ENCODE peak calls at places on chromosomes 4 and X, in six cellular contexts. One of them, this sample, is unnamed. For H3K9me3 and H3K4me1, the result is how much of the 10 kb centered on the place peaks cover.

GRCh38 chr4:159582685-159583084 is 479.8 kb downstream of the RAPGEF2 start:
- DNase-seq in PC-3: no peak
- DNase-seq in Peyer's patch: no peak
- DNase-seq in A549: no peak
- DNase-seq in DND-41: no peak
- DNase-seq in endodermal cell: no peak
- DNase-seq in this sample: no peak

GRCh38 chrX:154535892-154536291 is 10.8 kb downstream of the G6PD start:
- DNase-seq in A549: no peak
- DNase-seq in Peyer's patch: no peak
- DNase-seq in endodermal cell: no peak
- DNase-seq in DND-41: no peak
- DNase-seq in PC-3: no peak
- DNase-seq in this sample: no peak

GRCh38 chrX:132480581-132481203 is 8.1 kb downstream of the MBNL3 start:
- DNase-seq in DND-41: peak
- DNase-seq in Peyer's patch: peak
- DNase-seq in PC-3: peak
- DNase-seq in endodermal cell: no peak
- DNase-seq in A549: no peak
- DNase-seq in this sample: peak

GRCh38 chr4:141416677-141417363 is 196.1 kb downstream of the ZNF330 start:
- DNase-seq in DND-41: no peak
- DNase-seq in Peyer's patch: no peak
- DNase-seq in A549: no peak
- DNase-seq in PC-3: no peak
- DNase-seq in endodermal cell: no peak
- DNase-seq in this sample: no peak

GRCh38 chr4:180598281-180598680 is 1644.9 kb upstream of the TENM3 start:
- DNase-seq in endodermal cell: no peak
- DNase-seq in PC-3: no peak
- DNase-seq in DND-41: no peak
- DNase-seq in A549: no peak
- DNase-seq in Peyer's patch: no peak
- DNase-seq in this sample: no peak

GRCh38 chr4:6313216-6313615 is 43.6 kb downstream of the WFS1 start:
- DNase-seq in PC-3: peak
- DNase-seq in A549: no peak
- DNase-seq in Peyer's patch: no peak
- DNase-seq in DND-41: no peak
- DNase-seq in endodermal cell: no peak
- DNase-seq in this sample: no peak

GRCh38 chrX:95076449-95076848 is 1402.4 kb downstream of the FAM133A start:
- DNase-seq in Peyer's patch: no peak
- DNase-seq in A549: no peak
- DNase-seq in DND-41: no peak
- DNase-seq in PC-3: peak
- DNase-seq in endodermal cell: peak
- DNase-seq in this sample: no peak

GRCh38 chr4:91267543-91267942 is 1036.2 kb upstream of the GRID2 start:
- DNase-seq in DND-41: no peak
- DNase-seq in Peyer's patch: no peak
- DNase-seq in A549: no peak
- DNase-seq in PC-3: no peak
- DNase-seq in endodermal cell: no peak
- DNase-seq in this sample: no peak

GRCh38 chrX:68710870-68711576 is 63.6 kb downstream of the STARD8 start:
- DNase-seq in Peyer's patch: no peak
- DNase-seq in A549: peak
- DNase-seq in DND-41: no peak
- DNase-seq in PC-3: peak
- DNase-seq in endodermal cell: peak
- DNase-seq in this sample: peak

GRCh38 chr4:40702800-40703151 is 47.0 kb upstream of the NSUN7 start:
- DNase-seq in A549: no peak
- DNase-seq in PC-3: peak
- DNase-seq in DND-41: no peak
- DNase-seq in endodermal cell: no peak
- DNase-seq in Peyer's patch: no peak
- DNase-seq in this sample: no peak

GRCh38 chrX:54633641-54634040 is 103.6 kb downstream of the GNL3L start:
- DNase-seq in A549: no peak
- DNase-seq in PC-3: no peak
- DNase-seq in endodermal cell: peak
- DNase-seq in Peyer's patch: no peak
- DNase-seq in DND-41: no peak
- DNase-seq in this sample: no peak

GRCh38 chrX:130049821-130050220 is 60.5 kb downstream of the ELF4 start:
- DNase-seq in A549: no peak
- DNase-seq in Peyer's patch: no peak
- DNase-seq in DND-41: no peak
- DNase-seq in PC-3: no peak
- DNase-seq in endodermal cell: no peak
- DNase-seq in this sample: no peak

GRCh38 chr4:48635310-48635709 is 144.8 kb downstream of the FRYL start:
- DNase-seq in endodermal cell: no peak
- DNase-seq in PC-3: peak
- DNase-seq in A549: no peak
- DNase-seq in DND-41: no peak
- DNase-seq in Peyer's patch: no peak
- DNase-seq in this sample: no peak

GRCh38 chr4:6720202-6720699 is 4.3 kb downstream of the BLOC1S4 start:
- DNase-seq in A549: peak
- DNase-seq in endodermal cell: peak
- DNase-seq in DND-41: peak
- DNase-seq in PC-3: peak
- DNase-seq in Peyer's patch: peak
- DNase-seq in this sample: peak

GRCh38 chrX:125266153-125266660 is 53.5 kb upstream of the TEX13C start:
- DNase-seq in DND-41: no peak
- DNase-seq in Peyer's patch: no peak
- DNase-seq in A549: no peak
- DNase-seq in endodermal cell: no peak
- DNase-seq in PC-3: no peak
- DNase-seq in this sample: no peak

GRCh38 chr4:54879576-54879975 is 221.8 kb downstream of the KIT start:
- DNase-seq in endodermal cell: no peak
- DNase-seq in Peyer's patch: no peak
- DNase-seq in PC-3: peak
- DNase-seq in A549: no peak
- DNase-seq in DND-41: no peak
- DNase-seq in this sample: no peak

GRCh38 chrX:105190252-105190853 is 30.1 kb downstream of the TEX13A start:
- DNase-seq in PC-3: peak
- DNase-seq in A549: no peak
- DNase-seq in DND-41: peak
- DNase-seq in endodermal cell: peak
- DNase-seq in Peyer's patch: no peak
- DNase-seq in this sample: peak

GRCh38 chr4:72320185-72320948 is 248.7 kb downstream of the ADAMTS3 start:
- DNase-seq in DND-41: no peak
- DNase-seq in Peyer's patch: no peak
- DNase-seq in A549: no peak
- DNase-seq in PC-3: no peak
- DNase-seq in endodermal cell: no peak
- DNase-seq in this sample: no peak

GRCh38 chr4:39004818-39005217 is 27.4 kb downstream of the TMEM156 start:
- DNase-seq in PC-3: no peak
- DNase-seq in endodermal cell: no peak
- DNase-seq in DND-41: no peak
- DNase-seq in A549: no peak
- DNase-seq in Peyer's patch: no peak
- DNase-seq in this sample: no peak

GRCh38 chrX:13506574-13506973 is 62.8 kb upstream of the EGFL6 start:
- DNase-seq in A549: peak
- DNase-seq in Peyer's patch: peak
- DNase-seq in endodermal cell: peak
- DNase-seq in PC-3: peak
- DNase-seq in DND-41: peak
- DNase-seq in this sample: peak

GRCh38 chr4:11623726-11624037 is 195.0 kb upstream of the HS3ST1 start:
- DNase-seq in PC-3: peak
- DNase-seq in DND-41: no peak
- DNase-seq in Peyer's patch: peak
- DNase-seq in A549: peak
- DNase-seq in endodermal cell: peak
- DNase-seq in this sample: peak

GRCh38 chr4:71882113-71882512 is 98.2 kb upstream of the GC start:
- DNase-seq in A549: no peak
- DNase-seq in Peyer's patch: no peak
- DNase-seq in PC-3: peak
- DNase-seq in endodermal cell: no peak
- DNase-seq in DND-41: no peak
- DNase-seq in this sample: no peak

GRCh38 chr4:184748251-184748652 is 14.4 kb upstream of the CENPU start:
- DNase-seq in PC-3: no peak
- DNase-seq in A549: no peak
- DNase-seq in DND-41: no peak
- DNase-seq in endodermal cell: peak
- DNase-seq in Peyer's patch: no peak
- DNase-seq in this sample: no peak

GRCh38 chr4:168540086-168540864 is 43.4 kb downstream of the PALLD start:
- DNase-seq in endodermal cell: no peak
- DNase-seq in DND-41: no peak
- DNase-seq in A549: no peak
- DNase-seq in PC-3: no peak
- DNase-seq in Peyer's patch: no peak
- DNase-seq in this sample: no peak

GRCh38 chrX:110021180-110022022 is 18.5 kb downstream of the TMEM164 start:
- DNase-seq in DND-41: no peak
- DNase-seq in Peyer's patch: no peak
- DNase-seq in A549: no peak
- DNase-seq in endodermal cell: no peak
- DNase-seq in PC-3: no peak
- DNase-seq in this sample: no peak

GRCh38 chrX:12894074-12894691 is 12.2 kb upstream of the TLR8 start:
- DNase-seq in endodermal cell: no peak
- DNase-seq in A549: peak
- DNase-seq in PC-3: peak
- DNase-seq in Peyer's patch: peak
- DNase-seq in DND-41: peak
- DNase-seq in this sample: peak

GRCh38 chr4:1458581-1458980 is 52.3 kb upstream of the NKX1-1 start:
- DNase-seq in A549: no peak
- DNase-seq in PC-3: no peak
- DNase-seq in Peyer's patch: no peak
- DNase-seq in endodermal cell: no peak
- DNase-seq in DND-41: no peak
- DNase-seq in this sample: no peak

GRCh38 chrX:56766554-56767412 is 37.7 kb downstream of the NBDY start:
- DNase-seq in A549: no peak
- DNase-seq in PC-3: no peak
- DNase-seq in endodermal cell: peak
- DNase-seq in DND-41: no peak
- DNase-seq in Peyer's patch: peak
- DNase-seq in this sample: no peak

GRCh38 chr4:104491826-104492771 is 2.6 kb downstream of the CXXC4 start:
- DNase-seq in DND-41: no peak
- DNase-seq in Peyer's patch: no peak
- DNase-seq in endodermal cell: peak
- DNase-seq in A549: peak
- DNase-seq in PC-3: no peak
- DNase-seq in this sample: no peak

DNA sequence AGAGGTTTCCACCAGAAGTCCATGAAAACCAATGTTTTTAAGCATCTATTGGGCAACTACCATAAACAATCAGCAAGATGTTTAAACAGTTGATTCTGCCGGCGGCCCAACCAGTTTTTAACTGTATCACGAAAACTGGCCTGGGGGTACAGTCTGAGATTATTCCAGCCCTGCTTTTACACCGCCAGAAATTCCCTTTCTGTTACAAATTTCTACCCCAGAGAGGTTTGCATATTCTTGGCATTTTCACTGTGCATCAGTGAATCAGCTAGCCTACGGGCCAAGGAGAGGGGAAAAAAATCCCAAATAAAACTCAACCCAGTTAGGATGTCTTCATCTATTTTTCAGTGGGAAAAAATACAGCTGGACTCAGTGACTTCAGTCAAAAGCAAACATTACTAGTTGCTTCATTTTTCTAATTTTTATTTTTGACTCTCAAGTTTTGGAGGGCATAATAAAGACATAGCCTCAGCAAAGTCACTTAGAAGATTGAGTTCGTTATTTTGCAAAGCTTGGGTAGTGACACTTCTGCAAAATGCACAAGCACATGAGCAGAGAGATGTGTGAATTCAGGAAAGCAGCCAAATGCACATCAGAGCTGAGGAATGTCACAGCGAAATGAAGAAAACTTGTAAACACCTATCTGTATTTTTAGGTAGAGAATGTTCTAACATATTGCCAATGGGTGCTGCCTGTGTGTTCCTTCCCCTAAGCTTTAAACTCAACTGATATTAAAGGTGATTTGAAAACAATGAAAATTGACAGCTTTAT is 167.9 kb upstream of the GK2 start:
- DNase-seq in DND-41: no peak
- DNase-seq in PC-3: no peak
- DNase-seq in endodermal cell: no peak
- DNase-seq in Peyer's patch: no peak
- DNase-seq in A549: no peak
- DNase-seq in this sample: no peak
- H3K9me3 ChIP-seq in DND-41: under half
- H3K9me3 ChIP-seq in PC-3: under half
- H3K9me3 ChIP-seq in endodermal cell: under half
- H3K9me3 ChIP-seq in Peyer's patch: under half
- H3K9me3 ChIP-seq in A549: under half
- H3K9me3 ChIP-seq in this sample: under half

GRCh38 chr4:89300060-89300459 is 7.5 kb downstream of the GPRIN3 start:
- DNase-seq in A549: no peak
- DNase-seq in PC-3: no peak
- DNase-seq in Peyer's patch: no peak
- DNase-seq in DND-41: no peak
- DNase-seq in endodermal cell: no peak
- DNase-seq in this sample: no peak
- H3K4me1 ChIP-seq in A549: half or more
- H3K4me1 ChIP-seq in PC-3: under half
- H3K4me1 ChIP-seq in Peyer's patch: half or more
- H3K4me1 ChIP-seq in DND-41: under half
- H3K4me1 ChIP-seq in endodermal cell: under half
- H3K4me1 ChIP-seq in this sample: half or more

GRCh38 chr4:98482847-98483806 is 175.3 kb downstream of the TSPAN5 start:
- DNase-seq in A549: peak
- DNase-seq in endodermal cell: no peak
- DNase-seq in PC-3: peak
- DNase-seq in DND-41: no peak
- DNase-seq in Peyer's patch: no peak
- DNase-seq in this sample: no peak
- H3K27ac ChIP-seq in A549: peak
- H3K27ac ChIP-seq in endodermal cell: no peak
- H3K27ac ChIP-seq in PC-3: peak
- H3K27ac ChIP-seq in DND-41: no peak
- H3K27ac ChIP-seq in Peyer's patch: no peak
- H3K27ac ChIP-seq in this sample: peak

DNA sequence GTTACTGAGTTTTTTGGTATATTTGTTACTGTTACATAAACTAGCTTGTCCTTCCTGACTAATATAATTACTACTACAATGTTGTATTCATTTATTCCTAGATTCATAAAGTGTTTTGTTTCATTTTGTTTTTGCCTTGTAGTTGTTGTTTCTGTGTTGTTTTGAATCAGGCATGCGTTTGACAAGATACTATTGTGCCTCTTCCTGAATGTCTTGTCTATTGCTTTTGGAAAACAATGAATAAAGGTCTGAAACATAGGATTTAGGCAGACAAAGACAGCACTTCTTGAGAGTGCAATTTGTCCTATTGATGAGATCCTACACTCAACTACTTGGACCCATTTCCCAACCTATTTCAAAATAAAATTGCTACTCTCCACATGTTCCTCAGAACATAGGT is 630.4 kb upstream of the BOD1L1 start:
- DNase-seq in PC-3: no peak
- DNase-seq in Peyer's patch: no peak
- DNase-seq in DND-41: no peak
- DNase-seq in A549: no peak
- DNase-seq in endodermal cell: no peak
- DNase-seq in this sample: no peak
- H3K9me3 ChIP-seq in PC-3: under half
- H3K9me3 ChIP-seq in Peyer's patch: under half
- H3K9me3 ChIP-seq in DND-41: under half
- H3K9me3 ChIP-seq in A549: under half
- H3K9me3 ChIP-seq in endodermal cell: under half
- H3K9me3 ChIP-seq in this sample: under half